ENCODE peak calls at places on chromosomes 13 and 19, in six cellular contexts. P is IMR-90, E is neuronal stem cell, K is H1, J is H9, Z is mesenchymal stem cell. Q is an unnamed sample.

GRCh38 chr19:16825312-16826168 is 3.7 kb upstream of the SIN3B start:
- DNase-seq in P (peak), J (peak), Z (peak), E (no peak), K (peak), Q (peak)

GRCh38 chr19:47723573-47723923 is 10.3 kb downstream of the EHD2 start:
- DNase-seq in E (no peak), J (no peak), P (peak), Z (peak), K (no peak), Q (peak)

GRCh38 chr13:97371486-97372109 is 62.4 kb upstream of the RAP2A start:
- DNase-seq in Z (no peak), P (no peak), K (no peak), E (no peak), J (no peak), Q (no peak)

GRCh38 chr13:60379837-60380236 is 17.2 kb upstream of the TDRD3 start:
- DNase-seq in E (no peak), J (no peak), K (no peak), Z (no peak), P (no peak), Q (no peak)

GRCh38 chr19:52007805-52008557 is at the start of gene ZNF615:
- DNase-seq in J (peak), K (peak), Z (peak), P (peak), E (peak), Q (peak)

GRCh38 chr19:42123765-42124164 is 8.5 kb downstream of the POU2F2 start:
- DNase-seq in K (no peak), P (no peak), Z (no peak), J (no peak), E (no peak), Q (no peak)

GRCh38 chr19:57757941-57758340 is 11.3 kb downstream of the ZNF776 start:
- DNase-seq in K (no peak), P (no peak), J (no peak), E (no peak), Z (no peak), Q (no peak)

GRCh38 chr13:108363651-108364050 is 94.1 kb downstream of the TNFSF13B start:
- DNase-seq in Z (no peak), P (no peak), E (no peak), K (no peak), J (no peak), Q (no peak)

GRCh38 chr13:92175330-92175729 is 776.9 kb downstream of the GPC5 start:
- DNase-seq in E (peak), Z (peak), J (peak), K (no peak), P (peak), Q (no peak)

GRCh38 chr19:21468791-21469190 is 36.6 kb upstream of the ZNF429 start:
- DNase-seq in Z (no peak), E (no peak), P (no peak), J (peak), K (no peak), Q (no peak)

GRCh38 chr19:5960005-5961001 is 17.6 kb downstream of the RANBP3 start:
- DNase-seq in P (no peak), J (no peak), Z (no peak), E (no peak), K (no peak), Q (no peak)

GRCh38 chr13:42990147-42990990 is 1.7 kb downstream of the EPSTI1 start:
- DNase-seq in Z (peak), P (peak), E (no peak), J (no peak), K (no peak), Q (no peak)

GRCh38 chr13:91406619-91407018 is 8.2 kb downstream of the GPC5 start:
- DNase-seq in K (peak), Z (peak), P (peak), J (peak), E (peak), Q (peak)

GRCh38 chr19:3565177-3565576 is 7.6 kb upstream of the HMG20B start:
- DNase-seq in E (no peak), Z (peak), P (peak), K (no peak), J (no peak), Q (peak)

GRCh38 chr13:21517576-21517975 is 58.5 kb upstream of the ZDHHC20 start:
- DNase-seq in Z (no peak), P (no peak), J (no peak), K (no peak), E (no peak), Q (no peak)

GRCh38 chr13:21526707-21527454 is 67.8 kb upstream of the ZDHHC20 start:
- DNase-seq in Z (no peak), J (no peak), K (no peak), E (no peak), P (no peak), Q (no peak)

GRCh38 chr13:21522130-21522529 is 63.0 kb upstream of the ZDHHC20 start:
- DNase-seq in K (no peak), Z (no peak), P (no peak), J (no peak), E (no peak), Q (no peak)

GRCh38 chr13:21518617-21519144 is 59.6 kb upstream of the ZDHHC20 start:
- DNase-seq in E (no peak), J (no peak), P (no peak), Z (no peak), K (no peak), Q (peak)

GRCh38 chr13:21522847-21523246 is 63.7 kb upstream of the ZDHHC20 start:
- DNase-seq in J (no peak), P (no peak), K (no peak), Z (no peak), E (no peak), Q (no peak)
- H2AK5ac ChIP-seq in J (no peak), P (no peak), K (no peak), Z (no peak), E (no peak), Q (no peak)

DNA sequence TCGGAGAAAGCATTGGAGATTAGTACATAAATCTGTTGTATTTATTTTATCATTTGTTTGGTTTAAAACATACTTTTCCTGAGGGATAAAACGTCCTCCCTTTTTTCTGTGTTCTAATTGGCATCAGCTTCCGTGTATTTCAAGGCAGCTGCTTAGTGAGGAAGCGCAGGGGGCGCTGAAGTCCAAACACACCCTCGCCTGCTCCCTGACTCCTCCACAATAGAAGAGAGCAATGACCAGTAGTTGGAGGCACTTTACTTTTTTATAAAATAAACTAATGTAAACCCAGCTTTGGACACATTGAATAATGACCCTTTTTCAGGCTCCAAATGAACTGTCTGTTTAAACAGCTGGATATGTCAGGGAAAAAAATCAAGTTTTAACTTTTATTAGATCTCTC is 79.9 kb downstream of the RNASEH2B start:
- DNase-seq in P (no peak), E (no peak), Z (peak), J (peak), K (no peak), Q (no peak)
- H2AFZ ChIP-seq in P (no peak), E (peak), Z (no peak), J (peak), K (peak), Q (no peak)

DNA sequence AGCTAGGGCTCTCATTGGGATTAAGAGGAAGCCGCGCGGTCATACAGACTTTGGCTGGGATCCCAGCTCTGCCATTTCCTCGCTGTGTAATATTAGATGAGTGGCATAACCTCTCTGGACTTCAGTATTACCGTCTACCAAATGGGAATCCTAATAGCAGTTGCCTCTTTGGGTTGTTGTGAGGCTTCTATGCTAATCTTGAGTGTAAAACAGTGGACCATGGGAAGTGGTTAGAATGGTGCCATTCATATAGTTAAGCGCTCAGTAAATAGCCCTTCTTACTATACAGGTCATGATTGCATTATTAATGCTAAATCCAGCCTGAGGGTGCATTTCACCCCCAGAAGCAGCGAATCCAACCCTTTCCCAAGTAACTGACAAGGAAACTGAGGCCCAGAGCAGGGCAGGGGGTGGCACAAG is 566 bp upstream of the OPA3 start:
- DNase-seq in K (no peak), E (no peak), Z (no peak), P (no peak), J (no peak), Q (no peak)
- H2AK5ac ChIP-seq in K (no peak), E (no peak), Z (peak), P (peak), J (no peak), Q (peak)

GRCh38 chr19:13705928-13706447 is 58.3 kb upstream of the MRI1 start:
- DNase-seq in E (no peak), J (no peak), P (no peak), K (no peak), Z (no peak), Q (no peak)
- H2AFZ ChIP-seq in E (no peak), J (no peak), P (no peak), K (no peak), Z (no peak), Q (no peak)

GRCh38 chr19:45653634-45654033 is 14.4 kb upstream of the GIPR start:
- DNase-seq in K (no peak), Z (no peak), P (no peak), E (no peak), J (no peak), Q (no peak)
- H2AK5ac ChIP-seq in K (no peak), Z (no peak), P (no peak), E (peak), J (no peak), Q (no peak)

GRCh38 chr19:53978975-53979801 is 12.2 kb upstream of the CACNG6 start:
- DNase-seq in J (no peak), E (no peak), Z (no peak), K (no peak), P (no peak), Q (no peak)
- H2AFZ ChIP-seq in J (no peak), E (peak), Z (no peak), K (no peak), P (peak), Q (no peak)

GRCh38 chr19:34172661-34173144 is 399 bp downstream of the LSM14A start:
- DNase-seq in E (no peak), J (no peak), Z (no peak), P (no peak), K (no peak), Q (no peak)
- H2AK5ac ChIP-seq in E (peak), J (no peak), Z (peak), P (peak), K (no peak), Q (peak)

DNA sequence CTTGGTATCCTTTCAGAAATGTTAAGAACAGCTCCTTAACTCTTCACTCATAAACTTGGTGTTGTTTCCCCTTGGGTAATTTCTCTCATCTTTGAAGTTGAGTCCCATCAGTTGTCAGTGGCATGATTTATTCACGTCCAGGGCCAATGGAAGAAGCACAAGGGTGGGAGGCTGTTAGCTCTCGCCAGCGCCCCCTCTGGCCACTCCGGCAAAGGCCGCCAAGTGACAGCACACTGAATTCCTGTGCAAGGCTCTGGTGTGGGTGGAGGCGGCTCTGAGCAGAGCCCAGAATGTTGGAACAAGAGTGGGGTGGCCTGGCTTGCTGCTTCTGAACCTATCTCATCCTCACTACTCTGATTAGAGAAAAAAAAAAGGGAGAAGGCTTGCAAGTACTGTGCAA is 13.1 kb upstream of the MEDAG start:
- DNase-seq in P (peak), E (no peak), J (peak), Z (peak), K (peak), Q (no peak)
- H2AFZ ChIP-seq in P (peak), E (no peak), J (no peak), Z (no peak), K (no peak), Q (no peak)

Q was measured in trophoblast cell.